ENCODE peak calls at places on chromosomes 7 and 10, in eight cellular contexts. O is tibial nerve, U is kidney epithelial cell, X is endothelial cell, T is Peyer's patch, L is dorsolateral prefrontal cortex, B is GM06990, C is MM.1S. J is an unnamed sample.

GRCh38 chr7:135493362-135493761 is 16.5 kb downstream of the CNOT4 start:
- DNase-seq in O (no peak), U (no peak), X (no peak), T (no peak), L (no peak), B (no peak), C (no peak), J (no peak)

GRCh38 chr10:23528419-23528818 is 89.5 kb downstream of the OTUD1 start:
- DNase-seq in O (no peak), U (no peak), X (no peak), T (no peak), L (no peak), B (no peak), C (no peak), J (no peak)

GRCh38 chr10:72729528-72729927 is 37.6 kb downstream of the MCU start:
- DNase-seq in O (no peak), U (no peak), X (no peak), T (no peak), L (no peak), B (peak; percentile 24), C (peak; percentile 15), J (no peak)

GRCh38 chr7:14020339-14020900 is 31.0 kb upstream of the ETV1 start:
- DNase-seq in O (no peak), U (no peak), X (no peak), T (no peak), L (no peak), B (no peak), C (no peak), J (no peak)

GRCh38 chr10:116974442-116975005 is 30.5 kb downstream of the SHTN1 start:
- DNase-seq in O (no peak), U (peak; percentile 12), X (no peak), T (no peak), L (no peak), B (no peak), C (no peak), J (no peak)

GRCh38 chr10:108812296-108812695 is 1111.0 kb downstream of the XPNPEP1 start:
- DNase-seq in O (no peak), U (no peak), X (no peak), T (no peak), L (no peak), B (no peak), C (no peak), J (no peak)

GRCh38 chr7:20959281-20959680 is 172.6 kb upstream of the SP8 start:
- DNase-seq in O (no peak), U (no peak), X (no peak), T (no peak), L (no peak), B (no peak), C (no peak), J (no peak)

GRCh38 chr10:28171468-28172235 is 131.2 kb downstream of the MPP7 start:
- DNase-seq in O (peak; percentile 46), U (no peak), X (no peak), T (no peak), L (no peak), B (no peak), C (no peak), J (no peak)

GRCh38 chr7:136179829-136180721 is 202.9 kb upstream of the MTPN start:
- DNase-seq in O (no peak), U (no peak), X (no peak), T (no peak), L (no peak), B (no peak), C (no peak), J (no peak)

GRCh38 chr10:117004627-117005453 is at the start of gene SHTN1:
- DNase-seq in O (peak; percentile 28), U (peak; percentile 21), X (peak; percentile 50), T (peak; percentile 92), L (peak; percentile 66), B (peak; percentile 24), C (peak; percentile 63), J (no peak)

GRCh38 chr10:103666109-103666508 is 172.6 kb downstream of the NEURL1 start:
- DNase-seq in O (no peak), U (no peak), X (peak; percentile 36), T (peak; percentile 54), L (no peak), B (no peak), C (no peak), J (no peak)

GRCh38 chr10:58299580-58299979 is 30.6 kb downstream of the CISD1 start:
- DNase-seq in O (peak; percentile 57), U (no peak), X (peak; percentile 66), T (peak; percentile 37), L (no peak), B (peak; percentile 23), C (peak; percentile 57), J (peak; percentile 33)

GRCh38 chr10:22301193-22301592 is 15.0 kb upstream of the COMMD3 start:
- DNase-seq in O (no peak), U (no peak), X (no peak), T (no peak), L (no peak), B (no peak), C (no peak), J (no peak)

GRCh38 chr10:84548869-84549268 is 220.5 kb downstream of the CCSER2 start:
- DNase-seq in O (no peak), U (no peak), X (peak; percentile 22), T (no peak), L (no peak), B (no peak), C (no peak), J (no peak)

DNA sequence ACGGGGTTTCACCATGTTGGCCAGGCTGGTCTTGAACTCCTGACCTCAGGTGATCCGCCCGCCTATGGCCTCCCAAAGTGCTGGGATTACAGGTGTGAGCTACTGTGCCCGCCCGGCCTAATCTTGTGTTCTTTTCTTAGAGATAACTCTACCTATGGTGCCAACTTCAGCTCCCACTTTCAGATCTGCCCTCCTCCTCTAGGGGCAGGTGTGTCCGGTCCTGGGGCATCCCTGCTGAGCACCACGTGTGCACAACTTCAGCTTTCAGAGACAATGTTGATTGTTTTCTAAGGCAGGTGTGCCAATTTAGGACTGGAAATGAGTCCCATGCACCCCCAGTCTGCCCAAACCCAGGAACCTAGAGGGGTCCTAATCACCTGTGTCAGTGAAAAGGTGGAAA is 18.5 kb upstream of the FXYD4 start:
- DNase-seq in O (no peak), U (no peak), X (no peak), T (no peak), L (no peak), B (no peak), C (peak; percentile 56), J (no peak)
- TF ChIP-seq CTCF in O (no peak), U (no peak), X (no peak), T (no peak), L (no peak), B (no peak), C (peak; percentile 24), J (no peak)

GRCh38 chr7:106112972-106113421 is 885 bp upstream of the SYPL1 start:
- DNase-seq in O (no peak), U (no peak), X (no peak), T (no peak), L (no peak), B (no peak), C (no peak), J (no peak)

GRCh38 chr7:106110238-106110560 is 1.9 kb downstream of the SYPL1 start:
- DNase-seq in O (no peak), U (no peak), X (no peak), T (no peak), L (no peak), B (no peak), C (no peak), J (no peak)

GRCh38 chr7:106111671-106112117 is 418 bp downstream of the SYPL1 start:
- DNase-seq in O (no peak), U (no peak), X (no peak), T (peak; percentile 92), L (peak; percentile 25), B (peak; percentile 84), C (no peak), J (no peak)

GRCh38 chr7:106110885-106111670 is 1.0 kb downstream of the SYPL1 start:
- DNase-seq in O (peak; percentile 19), U (no peak), X (no peak), T (no peak), L (no peak), B (no peak), C (peak; percentile 47), J (no peak)

DNA sequence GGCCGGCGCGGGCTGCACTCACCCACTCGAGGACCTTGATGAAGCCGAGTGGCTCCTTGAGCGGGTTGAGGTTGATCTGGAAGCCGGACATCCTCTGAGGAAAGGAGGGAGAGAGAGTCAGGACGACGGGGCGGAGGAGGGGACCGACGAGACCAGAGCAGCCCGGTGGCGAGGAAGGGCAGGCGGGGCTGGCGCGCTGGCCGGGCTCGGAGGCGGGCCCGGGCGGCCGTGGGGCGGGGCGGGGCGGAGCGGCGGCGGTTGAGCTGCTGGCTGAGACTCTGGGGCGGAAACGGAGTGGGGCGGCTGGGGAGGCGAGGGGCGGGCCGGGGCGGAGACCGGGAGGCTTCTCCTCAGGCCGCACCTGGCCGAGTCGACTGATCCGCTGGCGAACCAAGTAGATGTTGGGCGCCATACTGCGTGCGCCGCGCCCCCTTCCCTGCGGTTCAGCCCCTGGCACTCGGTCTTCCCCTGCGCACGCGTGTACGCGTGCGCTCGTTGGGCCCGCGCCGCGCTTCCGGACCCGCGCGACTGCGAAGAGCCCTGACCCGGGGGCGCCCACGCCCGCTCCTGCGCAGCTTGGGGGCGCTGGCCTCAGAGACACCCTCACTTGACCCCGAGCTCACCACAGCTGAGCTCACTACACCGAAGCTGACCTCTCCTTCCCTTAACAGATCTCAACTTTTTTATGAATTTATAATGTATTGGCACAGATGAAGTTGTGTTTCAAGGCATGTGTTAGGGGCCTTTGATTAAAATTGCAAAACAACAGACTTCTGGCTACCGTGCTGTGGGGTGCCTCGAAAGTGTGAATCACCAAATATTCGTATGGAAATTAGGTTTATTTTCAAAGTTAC is at the start of gene SYPL1:
- DNase-seq in O (peak; percentile 80), U (peak; percentile 44), X (peak; percentile 96), T (peak; percentile 97), L (peak; percentile 76), B (peak; percentile 97), C (peak; percentile 97), J (peak; percentile 94)
- TF ChIP-seq CTCF in O (no peak), U (no peak), X (no peak), T (no peak), L (peak; percentile 65), B (no peak), C (peak; percentile 19), J (no peak)

DNA sequence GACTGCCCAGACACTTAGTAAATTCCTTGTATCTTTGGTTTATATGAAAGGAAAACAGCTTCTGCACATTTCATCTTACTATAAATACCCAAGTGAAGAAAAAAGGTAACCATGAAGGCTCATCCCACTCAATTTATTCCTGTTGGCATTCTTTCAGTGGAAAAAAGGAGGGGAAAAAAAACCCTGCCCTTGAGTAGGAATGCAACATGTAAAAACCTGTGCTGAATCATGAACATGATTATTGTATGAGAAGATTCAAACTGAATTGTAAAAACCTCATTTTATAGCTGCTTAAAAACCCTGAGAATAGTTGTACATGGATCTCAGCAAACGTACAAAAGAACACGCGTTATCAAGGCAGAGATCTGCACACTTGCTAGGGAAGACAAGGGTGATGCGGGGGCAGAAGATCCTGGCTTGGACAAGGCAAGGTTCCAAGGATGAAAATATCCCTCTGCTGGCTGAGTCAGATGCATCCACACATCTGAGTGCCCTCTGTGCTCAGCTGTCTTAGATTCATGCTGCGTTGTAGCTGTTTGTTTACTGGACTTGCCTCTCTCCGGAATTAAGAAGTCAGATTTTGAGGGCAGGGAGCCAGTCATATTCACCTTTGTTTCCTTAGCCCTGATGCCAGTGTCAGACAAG is 658.2 kb downstream of the PARD3 start:
- DNase-seq in O (no peak), U (no peak), X (no peak), T (no peak), L (no peak), B (no peak), C (no peak), J (no peak)
- TF ChIP-seq CTCF in O (no peak), U (no peak), X (no peak), T (no peak), L (no peak), B (no peak), C (no peak), J (no peak)

GRCh38 chr10:132359305-132360040 is 27.5 kb downstream of the LRRC27 start:
- DNase-seq in O (no peak), U (no peak), X (no peak), T (peak; percentile 40), L (peak; percentile 17), B (no peak), C (no peak), J (no peak)
- TF ChIP-seq CTCF in O (no peak), U (no peak), X (no peak), T (no peak), L (no peak), B (no peak), C (no peak), J (no peak)